ENCODE peak calls at places on chromosomes 1 and 21, in ten cellular contexts. One of them, this sample, is unnamed.

GRCh38 chr1:200960948-200961340 is 62.6 kb downstream of the KIF21B start:
- DNase-seq in left lung: no peak
- DNase-seq in IMR-90: no peak
- DNase-seq in tibial nerve: no peak
- DNase-seq in iris pigment epithelial cell: no peak
- DNase-seq in heart left ventricle: no peak
- DNase-seq in CD8-positive, alpha-beta memory T cell: no peak
- DNase-seq in GM19239: no peak
- DNase-seq in ovary: no peak
- DNase-seq in fibroblast of lung: no peak
- DNase-seq in this sample: no peak

GRCh38 chr1:67987046-67987799 is 63.2 kb downstream of the DIRAS3 start:
- DNase-seq in IMR-90: peak
- DNase-seq in left lung: no peak
- DNase-seq in tibial nerve: no peak
- DNase-seq in heart left ventricle: no peak
- DNase-seq in fibroblast of lung: peak
- DNase-seq in iris pigment epithelial cell: peak
- DNase-seq in GM19239: no peak
- DNase-seq in CD8-positive, alpha-beta memory T cell: no peak
- DNase-seq in ovary: no peak
- DNase-seq in this sample: no peak

GRCh38 chr21:37916795-37917142 is 512 bp upstream of the KCNJ6 start:
- DNase-seq in left lung: no peak
- DNase-seq in iris pigment epithelial cell: no peak
- DNase-seq in tibial nerve: no peak
- DNase-seq in heart left ventricle: no peak
- DNase-seq in IMR-90: no peak
- DNase-seq in fibroblast of lung: no peak
- DNase-seq in CD8-positive, alpha-beta memory T cell: no peak
- DNase-seq in GM19239: no peak
- DNase-seq in ovary: no peak
- DNase-seq in this sample: no peak

GRCh38 chr1:156157974-156158373 is 4.6 kb downstream of the SEMA4A start:
- DNase-seq in IMR-90: no peak
- DNase-seq in CD8-positive, alpha-beta memory T cell: no peak
- DNase-seq in heart left ventricle: no peak
- DNase-seq in ovary: no peak
- DNase-seq in left lung: no peak
- DNase-seq in GM19239: no peak
- DNase-seq in iris pigment epithelial cell: no peak
- DNase-seq in fibroblast of lung: no peak
- DNase-seq in tibial nerve: no peak
- DNase-seq in this sample: no peak

GRCh38 chr1:181352695-181353094 is 130.6 kb upstream of the CACNA1E start:
- DNase-seq in tibial nerve: no peak
- DNase-seq in left lung: no peak
- DNase-seq in heart left ventricle: no peak
- DNase-seq in CD8-positive, alpha-beta memory T cell: no peak
- DNase-seq in iris pigment epithelial cell: no peak
- DNase-seq in GM19239: no peak
- DNase-seq in ovary: no peak
- DNase-seq in fibroblast of lung: no peak
- DNase-seq in IMR-90: no peak
- DNase-seq in this sample: no peak

GRCh38 chr1:83692524-83693336 is 306.2 kb downstream of the TTLL7 start:
- DNase-seq in tibial nerve: no peak
- DNase-seq in IMR-90: peak
- DNase-seq in heart left ventricle: no peak
- DNase-seq in GM19239: no peak
- DNase-seq in ovary: no peak
- DNase-seq in left lung: no peak
- DNase-seq in CD8-positive, alpha-beta memory T cell: no peak
- DNase-seq in iris pigment epithelial cell: peak
- DNase-seq in fibroblast of lung: peak
- DNase-seq in this sample: peak

GRCh38 chr21:43727571-43728466 is 8.9 kb downstream of the PDXK start:
- DNase-seq in IMR-90: peak
- DNase-seq in fibroblast of lung: no peak
- DNase-seq in tibial nerve: no peak
- DNase-seq in CD8-positive, alpha-beta memory T cell: no peak
- DNase-seq in heart left ventricle: peak
- DNase-seq in iris pigment epithelial cell: no peak
- DNase-seq in left lung: peak
- DNase-seq in ovary: peak
- DNase-seq in GM19239: no peak
- DNase-seq in this sample: no peak

GRCh38 chr1:22349302-22350043 is 102.2 kb upstream of the ZBTB40 start:
- DNase-seq in iris pigment epithelial cell: no peak
- DNase-seq in tibial nerve: no peak
- DNase-seq in GM19239: no peak
- DNase-seq in ovary: no peak
- DNase-seq in CD8-positive, alpha-beta memory T cell: no peak
- DNase-seq in fibroblast of lung: no peak
- DNase-seq in left lung: no peak
- DNase-seq in IMR-90: no peak
- DNase-seq in heart left ventricle: no peak
- DNase-seq in this sample: no peak

GRCh38 chr1:42364542-42364941 is 16.1 kb upstream of the RIMKLA start:
- DNase-seq in IMR-90: no peak
- DNase-seq in CD8-positive, alpha-beta memory T cell: no peak
- DNase-seq in heart left ventricle: no peak
- DNase-seq in tibial nerve: no peak
- DNase-seq in ovary: no peak
- DNase-seq in left lung: no peak
- DNase-seq in GM19239: no peak
- DNase-seq in iris pigment epithelial cell: no peak
- DNase-seq in fibroblast of lung: no peak
- DNase-seq in this sample: no peak

GRCh38 chr1:212555426-212555825 is 53.1 kb upstream of the ATF3 start:
- DNase-seq in CD8-positive, alpha-beta memory T cell: no peak
- DNase-seq in heart left ventricle: no peak
- DNase-seq in tibial nerve: no peak
- DNase-seq in left lung: no peak
- DNase-seq in ovary: no peak
- DNase-seq in IMR-90: no peak
- DNase-seq in fibroblast of lung: no peak
- DNase-seq in GM19239: no peak
- DNase-seq in iris pigment epithelial cell: no peak
- DNase-seq in this sample: no peak

GRCh38 chr1:50620680-50621329 is 197.6 kb upstream of the DMRTA2 start:
- DNase-seq in ovary: no peak
- DNase-seq in GM19239: no peak
- DNase-seq in tibial nerve: no peak
- DNase-seq in heart left ventricle: no peak
- DNase-seq in CD8-positive, alpha-beta memory T cell: no peak
- DNase-seq in IMR-90: peak
- DNase-seq in iris pigment epithelial cell: peak
- DNase-seq in left lung: peak
- DNase-seq in fibroblast of lung: peak
- DNase-seq in this sample: no peak

GRCh38 chr1:30551603-30552002 is 171.8 kb downstream of the MATN1 start:
- DNase-seq in heart left ventricle: no peak
- DNase-seq in IMR-90: no peak
- DNase-seq in ovary: no peak
- DNase-seq in GM19239: no peak
- DNase-seq in iris pigment epithelial cell: no peak
- DNase-seq in left lung: no peak
- DNase-seq in CD8-positive, alpha-beta memory T cell: no peak
- DNase-seq in fibroblast of lung: no peak
- DNase-seq in tibial nerve: no peak
- DNase-seq in this sample: no peak

GRCh38 chr21:45575993-45576837 is 34.0 kb upstream of the SLC19A1 start:
- DNase-seq in IMR-90: no peak
- DNase-seq in heart left ventricle: no peak
- DNase-seq in tibial nerve: no peak
- DNase-seq in ovary: peak
- DNase-seq in left lung: peak
- DNase-seq in CD8-positive, alpha-beta memory T cell: no peak
- DNase-seq in GM19239: no peak
- DNase-seq in fibroblast of lung: no peak
- DNase-seq in iris pigment epithelial cell: no peak
- DNase-seq in this sample: no peak

GRCh38 chr1:57947471-57947870 is 523.6 kb upstream of the DAB1 start:
- DNase-seq in tibial nerve: no peak
- DNase-seq in CD8-positive, alpha-beta memory T cell: no peak
- DNase-seq in ovary: no peak
- DNase-seq in fibroblast of lung: no peak
- DNase-seq in left lung: no peak
- DNase-seq in heart left ventricle: no peak
- DNase-seq in iris pigment epithelial cell: no peak
- DNase-seq in IMR-90: no peak
- DNase-seq in GM19239: no peak
- DNase-seq in this sample: no peak

GRCh38 chr1:240343966-240344365 is 252.3 kb downstream of the FMN2 start:
- DNase-seq in left lung: no peak
- DNase-seq in heart left ventricle: no peak
- DNase-seq in iris pigment epithelial cell: no peak
- DNase-seq in tibial nerve: no peak
- DNase-seq in fibroblast of lung: peak
- DNase-seq in CD8-positive, alpha-beta memory T cell: no peak
- DNase-seq in GM19239: no peak
- DNase-seq in ovary: no peak
- DNase-seq in IMR-90: no peak
- DNase-seq in this sample: no peak

GRCh38 chr1:167273027-167273800 is 52.5 kb downstream of the POU2F1 start:
- DNase-seq in GM19239: no peak
- DNase-seq in left lung: no peak
- DNase-seq in iris pigment epithelial cell: peak
- DNase-seq in CD8-positive, alpha-beta memory T cell: no peak
- DNase-seq in tibial nerve: no peak
- DNase-seq in heart left ventricle: no peak
- DNase-seq in IMR-90: peak
- DNase-seq in ovary: no peak
- DNase-seq in fibroblast of lung: peak
- DNase-seq in this sample: no peak

GRCh38 chr1:59305188-59305587 is 8.3 kb downstream of the FGGY start:
- DNase-seq in ovary: no peak
- DNase-seq in CD8-positive, alpha-beta memory T cell: no peak
- DNase-seq in IMR-90: no peak
- DNase-seq in left lung: no peak
- DNase-seq in iris pigment epithelial cell: no peak
- DNase-seq in fibroblast of lung: no peak
- DNase-seq in tibial nerve: no peak
- DNase-seq in GM19239: no peak
- DNase-seq in heart left ventricle: no peak
- DNase-seq in this sample: no peak

GRCh38 chr1:222334026-222334680 is 213.8 kb downstream of the HHIPL2 start:
- DNase-seq in fibroblast of lung: peak
- DNase-seq in IMR-90: peak
- DNase-seq in heart left ventricle: no peak
- DNase-seq in ovary: no peak
- DNase-seq in left lung: no peak
- DNase-seq in CD8-positive, alpha-beta memory T cell: no peak
- DNase-seq in GM19239: no peak
- DNase-seq in iris pigment epithelial cell: peak
- DNase-seq in tibial nerve: no peak
- DNase-seq in this sample: no peak

GRCh38 chr1:213296558-213296957 is 245.5 kb downstream of the RPS6KC1 start:
- DNase-seq in tibial nerve: no peak
- DNase-seq in heart left ventricle: no peak
- DNase-seq in fibroblast of lung: peak
- DNase-seq in CD8-positive, alpha-beta memory T cell: no peak
- DNase-seq in left lung: no peak
- DNase-seq in GM19239: no peak
- DNase-seq in ovary: no peak
- DNase-seq in iris pigment epithelial cell: peak
- DNase-seq in IMR-90: peak
- DNase-seq in this sample: no peak

GRCh38 chr1:11417162-11417561 is 61.8 kb upstream of the DISP3 start:
- DNase-seq in left lung: no peak
- DNase-seq in ovary: no peak
- DNase-seq in fibroblast of lung: no peak
- DNase-seq in tibial nerve: no peak
- DNase-seq in CD8-positive, alpha-beta memory T cell: no peak
- DNase-seq in IMR-90: no peak
- DNase-seq in iris pigment epithelial cell: no peak
- DNase-seq in heart left ventricle: no peak
- DNase-seq in GM19239: no peak
- DNase-seq in this sample: no peak

GRCh38 chr1:157131281-157131680 is 6.9 kb downstream of the ETV3 start:
- DNase-seq in CD8-positive, alpha-beta memory T cell: no peak
- DNase-seq in left lung: no peak
- DNase-seq in fibroblast of lung: no peak
- DNase-seq in IMR-90: no peak
- DNase-seq in heart left ventricle: no peak
- DNase-seq in tibial nerve: no peak
- DNase-seq in ovary: no peak
- DNase-seq in iris pigment epithelial cell: no peak
- DNase-seq in GM19239: no peak
- DNase-seq in this sample: no peak

GRCh38 chr1:116496380-116496779 is 74.4 kb downstream of the CD58 start:
- DNase-seq in IMR-90: peak
- DNase-seq in iris pigment epithelial cell: peak
- DNase-seq in ovary: no peak
- DNase-seq in CD8-positive, alpha-beta memory T cell: no peak
- DNase-seq in fibroblast of lung: no peak
- DNase-seq in GM19239: no peak
- DNase-seq in heart left ventricle: peak
- DNase-seq in tibial nerve: peak
- DNase-seq in left lung: no peak
- DNase-seq in this sample: no peak

GRCh38 chr21:45482899-45483821 is 59.1 kb downstream of the SLC19A1 start:
- DNase-seq in IMR-90: no peak
- DNase-seq in left lung: no peak
- DNase-seq in CD8-positive, alpha-beta memory T cell: no peak
- DNase-seq in fibroblast of lung: no peak
- DNase-seq in ovary: no peak
- DNase-seq in heart left ventricle: no peak
- DNase-seq in GM19239: no peak
- DNase-seq in tibial nerve: no peak
- DNase-seq in iris pigment epithelial cell: no peak
- DNase-seq in this sample: no peak

GRCh38 chr1:91799159-91799558 is 86.8 kb downstream of the TGFBR3 start:
- DNase-seq in left lung: no peak
- DNase-seq in heart left ventricle: no peak
- DNase-seq in IMR-90: no peak
- DNase-seq in GM19239: no peak
- DNase-seq in ovary: no peak
- DNase-seq in fibroblast of lung: no peak
- DNase-seq in tibial nerve: no peak
- DNase-seq in iris pigment epithelial cell: no peak
- DNase-seq in CD8-positive, alpha-beta memory T cell: no peak
- DNase-seq in this sample: no peak

GRCh38 chr1:63602629-63603028 is 9.4 kb downstream of the PGM1 start:
- DNase-seq in GM19239: no peak
- DNase-seq in CD8-positive, alpha-beta memory T cell: no peak
- DNase-seq in fibroblast of lung: no peak
- DNase-seq in iris pigment epithelial cell: no peak
- DNase-seq in tibial nerve: no peak
- DNase-seq in heart left ventricle: no peak
- DNase-seq in IMR-90: no peak
- DNase-seq in ovary: no peak
- DNase-seq in left lung: no peak
- DNase-seq in this sample: no peak

This sample was measured in CD8-positive, alpha-beta T cell.